ENCODE peak calls at places on chromosomes 2 and 18, in five cellular contexts. C is stomach, T is tibial artery, R is keratinocyte, Q is K562. L is an unnamed sample.

GRCh38 chr18:60452424-60452823 is 79.8 kb upstream of the MC4R start:
- DNase-seq in C (no peak), T (no peak), R (no peak), Q (no peak), L (no peak)

GRCh38 chr2:189109921-189110397 is 69.6 kb downstream of the COL5A2 start:
- DNase-seq in C (no peak), T (no peak), R (no peak), Q (no peak), L (no peak)

GRCh38 chr2:206881708-206882335 is 57.5 kb upstream of the CPO start:
- DNase-seq in C (no peak), T (no peak), R (no peak), Q (no peak), L (no peak)

GRCh38 chr2:40317047-40317446 is 134.8 kb downstream of the SLC8A1 start:
- DNase-seq in C (no peak), T (no peak), R (no peak), Q (no peak), L (no peak)

GRCh38 chr2:11187083-11187619 is 31.9 kb downstream of the SLC66A3 start:
- DNase-seq in C (no peak), T (no peak), R (no peak), Q (no peak), L (no peak)

GRCh38 chr2:12594590-12594989 is 122.1 kb upstream of the TRIB2 start:
- DNase-seq in C (no peak), T (no peak), R (no peak), Q (no peak), L (no peak)

GRCh38 chr2:205613970-205614559 is 68.2 kb upstream of the NRP2 start:
- DNase-seq in C (no peak), T (no peak), R (no peak), Q (no peak), L (peak; percentile 7)

GRCh38 chr2:33583194-33583938 is 15.7 kb downstream of the FAM98A start:
- DNase-seq in C (no peak), T (no peak), R (no peak), Q (peak; percentile 34), L (peak; percentile 18)

GRCh38 chr2:1986598-1986997 is 242.3 kb upstream of the PXDN start:
- DNase-seq in C (no peak), T (no peak), R (no peak), Q (no peak), L (no peak)

GRCh38 chr18:30376515-30376914 is 666.0 kb downstream of the DSC3 start:
- DNase-seq in C (no peak), T (no peak), R (no peak), Q (no peak), L (no peak)

GRCh38 chr18:10304853-10305252 is 149.6 kb upstream of the APCDD1 start:
- DNase-seq in C (no peak), T (no peak), R (peak; percentile 9), Q (no peak), L (no peak)

GRCh38 chr2:200199576-200200263 is 106.8 kb upstream of the SPATS2L start:
- DNase-seq in C (no peak), T (no peak), R (no peak), Q (no peak), L (no peak)

GRCh38 chr2:96969321-96969720 is 17.1 kb downstream of the FAM178B start:
- DNase-seq in C (no peak), T (no peak), R (no peak), Q (no peak), L (no peak)
- H3K27ac ChIP-seq in C (no peak overlapping the region), T (no peak overlapping the region), R (no peak overlapping the region), Q (no peak overlapping the region), L (no peak overlapping the region)

DNA sequence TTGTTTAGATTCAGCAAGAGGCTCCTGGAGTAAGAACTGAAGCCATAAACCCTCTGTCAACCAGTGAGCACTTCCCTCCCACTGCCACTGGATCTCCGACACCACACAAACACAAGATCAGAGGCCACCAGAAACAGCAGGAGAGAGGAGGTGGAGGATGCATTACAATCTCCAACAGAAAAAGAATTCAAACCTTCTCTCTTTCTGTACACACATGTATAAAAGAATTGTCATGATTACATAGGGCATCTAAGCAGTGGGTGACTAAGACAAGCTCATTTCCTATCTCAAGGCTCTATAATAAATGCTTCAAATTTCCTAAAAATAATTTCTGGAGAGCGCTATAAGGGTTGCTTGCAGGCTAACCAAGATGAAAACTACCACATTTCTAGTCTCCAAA is 27.1 kb downstream of the TBC1D8 start:
- DNase-seq in C (no peak), T (no peak), R (no peak), Q (no peak), L (no peak)
- H3K4me1 ChIP-seq in C (peaks cover 79% of the 10 kb centered on the region), T (peaks cover 62% of the 10 kb centered on the region), R (peaks cover 76% of the 10 kb centered on the region), Q (no peaks in the 10 kb centered on the region), L (peaks cover 23% of the 10 kb centered on the region)

GRCh38 chr2:31233216-31233615 is 736 bp upstream of the EHD3 start:
- DNase-seq in C (no peak), T (no peak), R (no peak), Q (no peak), L (no peak)

GRCh38 chr2:31233741-31234689 is at the start of gene EHD3:
- DNase-seq in C (peak; percentile 83), T (peak; percentile 93), R (no peak), Q (peak; percentile 72), L (peak; percentile 56)

GRCh38 chr2:31236433-31237205 is 2.7 kb downstream of the EHD3 start:
- DNase-seq in C (no peak), T (no peak), R (no peak), Q (no peak), L (no peak)

GRCh38 chr2:31235504-31235902 is 1.6 kb downstream of the EHD3 start:
- DNase-seq in C (no peak), T (no peak), R (no peak), Q (peak; percentile 29), L (no peak)

GRCh38 chr2:31234690-31235503 is 945 bp downstream of the EHD3 start:
- DNase-seq in C (no peak), T (no peak), R (no peak), Q (no peak), L (no peak)
- H3K4me3 ChIP-seq in C (peak overlapping the region; percentile 58), T (peak overlapping the region; percentile 54), R (peak overlapping the region; percentile 49), Q (no peak overlapping the region), L (no peak overlapping the region)

DNA sequence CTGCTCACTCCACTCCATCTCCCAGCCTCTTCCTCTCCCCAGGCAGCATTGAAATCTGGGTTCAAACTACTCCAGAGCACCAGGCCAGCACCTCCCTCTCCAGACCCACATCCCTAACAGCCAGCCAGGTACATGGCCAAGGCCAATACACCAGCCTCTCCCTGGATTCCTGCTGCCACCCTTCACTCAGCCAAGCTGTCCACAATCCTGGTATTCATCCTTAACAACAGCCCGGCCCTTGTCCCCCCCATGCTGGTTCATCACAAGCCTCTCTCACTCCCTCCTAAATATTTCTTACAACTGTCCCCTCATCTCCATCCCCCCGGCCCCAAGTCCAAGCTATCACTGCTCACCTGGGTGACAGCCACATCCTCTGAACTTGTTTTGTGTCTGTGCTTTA is 129.9 kb upstream of the HAAO start:
- DNase-seq in C (no peak), T (no peak), R (no peak), Q (no peak), L (no peak)
- H3K27ac ChIP-seq in C (peak overlapping the region; percentile 93), T (peak overlapping the region; percentile 92), R (no peak overlapping the region), Q (no peak overlapping the region), L (no peak overlapping the region)

L was measured in small intestine.